ENCODE peak calls at places on chromosomes 11 and 22, in seven cellular contexts. W is CD8-positive, alpha-beta memory T cell; T is CD8-positive, alpha-beta T cell; L is choroid plexus epithelial cell; H is H54; O is Panc1; U is amniotic stem cell. Z is an unnamed sample.

GRCh38 chr11:134139873-134140331 is 71.0 kb downstream of the JAM3 start:
- DNase-seq in W (peak; percentile 20), T (peak; percentile 24), L (peak; percentile 92), H (peak; percentile 37), O (peak; percentile 68), U (peak; percentile 62), Z (no peak)

GRCh38 chr11:12263141-12263693 is 114.2 kb upstream of the PARVA start:
- DNase-seq in W (no peak), T (no peak), L (no peak), H (no peak), O (no peak), U (no peak), Z (no peak)

GRCh38 chr11:129946256-129946655 is 50.9 kb upstream of the NFRKB start:
- DNase-seq in W (no peak), T (no peak), L (peak; percentile 31), H (no peak), O (no peak), U (no peak), Z (no peak)

GRCh38 chr22:41310336-41310735 is 9.0 kb downstream of the ZC3H7B start:
- DNase-seq in W (no peak), T (no peak), L (no peak), H (no peak), O (no peak), U (no peak), Z (no peak)

GRCh38 chr11:43963221-43963620 is 20.8 kb downstream of the C11orf96 start:
- DNase-seq in W (no peak), T (no peak), L (no peak), H (no peak), O (no peak), U (no peak), Z (no peak)

GRCh38 chr11:130832571-130833432 is 83.5 kb downstream of the SNX19 start:
- DNase-seq in W (no peak), T (no peak), L (no peak), H (no peak), O (no peak), U (no peak), Z (no peak)

GRCh38 chr11:126890561-126890960 is 110.0 kb downstream of the KIRREL3 start:
- DNase-seq in W (no peak), T (no peak), L (no peak), H (no peak), O (no peak), U (no peak), Z (no peak)

GRCh38 chr11:2096919-2097301 is 42.3 kb downstream of the IGF2 start:
- DNase-seq in W (no peak), T (no peak), L (peak; percentile 31), H (no peak), O (no peak), U (no peak), Z (no peak)

GRCh38 chr22:23781065-23781464 is 5.7 kb upstream of the SMARCB1 start:
- DNase-seq in W (no peak), T (no peak), L (no peak), H (no peak), O (no peak), U (no peak), Z (no peak)

GRCh38 chr22:20130319-20130718 is 1.3 kb upstream of the ZDHHC8 start:
- DNase-seq in W (no peak), T (no peak), L (no peak), H (no peak), O (no peak), U (no peak), Z (no peak)

GRCh38 chr22:32123657-32124056 is 35.4 kb downstream of the C22orf42 start:
- DNase-seq in W (no peak), T (no peak), L (no peak), H (no peak), O (no peak), U (no peak), Z (no peak)

GRCh38 chr11:93622043-93622442 is 39.4 kb upstream of the CEP295 start:
- DNase-seq in W (no peak), T (no peak), L (peak; percentile 19), H (no peak), O (peak; percentile 7), U (no peak), Z (no peak)

GRCh38 chr22:50529416-50530279 is at the start of gene TYMP:
- DNase-seq in W (peak; percentile 67), T (peak; percentile 62), L (no peak), H (no peak), O (no peak), U (no peak), Z (peak; percentile 32)

GRCh38 chr11:134398644-134399292 is 13.3 kb downstream of the B3GAT1 start:
- DNase-seq in W (no peak), T (no peak), L (no peak), H (no peak), O (no peak), U (no peak), Z (no peak)

GRCh38 chr11:2092956-2093412 is 46.2 kb downstream of the IGF2 start:
- DNase-seq in W (peak; percentile 34), T (peak; percentile 51), L (peak; percentile 59), H (peak; percentile 77), O (no peak), U (no peak), Z (no peak)

GRCh38 chr22:44746836-44747519 is 5.4 kb upstream of the ARHGAP8 start:
- DNase-seq in W (no peak), T (no peak), L (peak; percentile 12), H (no peak), O (no peak), U (no peak), Z (no peak)

GRCh38 chr11:70727899-70728620 is 329.7 kb downstream of the CTTN start:
- DNase-seq in W (no peak), T (no peak), L (no peak), H (no peak), O (no peak), U (no peak), Z (no peak)

GRCh38 chr11:44731685-44732411 is 5.1 kb downstream of the TSPAN18 start:
- DNase-seq in W (no peak), T (no peak), L (no peak), H (no peak), O (no peak), U (no peak), Z (no peak)

GRCh38 chr11:43937434-43938411 is 4.7 kb upstream of the C11orf96 start:
- DNase-seq in W (no peak), T (no peak), L (peak; percentile 86), H (peak; percentile 98), O (no peak), U (no peak), Z (peak; percentile 20)

GRCh38 chr11:119100246-119100959 is 1.2 kb downstream of the DPAGT1 start:
- DNase-seq in W (no peak), T (no peak), L (peak; percentile 63), H (no peak), O (peak; percentile 51), U (no peak), Z (no peak)

GRCh38 chr11:16792426-16792825 is 54.0 kb downstream of the C11orf58 start:
- DNase-seq in W (no peak), T (no peak), L (peak; percentile 47), H (no peak), O (no peak), U (no peak), Z (no peak)

GRCh38 chr11:81174646-81175330 is 1558.9 kb downstream of the FAM181B start:
- DNase-seq in W (no peak), T (no peak), L (no peak), H (no peak), O (no peak), U (no peak), Z (no peak)

Z was measured in SW 1271.